ENCODE peak calls at places on chromosomes 11 and 22, in nine cellular contexts. One of them, this sample, is unnamed.

GRCh38 chr11:134388590-134388989 is 23.5 kb downstream of the B3GAT1 start:
- DNase-seq in CD4-positive, alpha-beta T cell: no peak
- DNase-seq in cardiac muscle cell: no peak
- DNase-seq in choroid plexus epithelial cell: no peak
- DNase-seq in bronchial epithelial cell: no peak
- DNase-seq in osteocyte: no peak
- DNase-seq in fibroblast of the aortic adventitia: no peak
- DNase-seq in MM.1S: no peak
- DNase-seq in spleen: no peak
- DNase-seq in this sample: no peak

GRCh38 chr11:43962383-43962969 is 20.0 kb downstream of the C11orf96 start:
- DNase-seq in CD4-positive, alpha-beta T cell: no peak
- DNase-seq in cardiac muscle cell: no peak
- DNase-seq in choroid plexus epithelial cell: peak; percentile 51
- DNase-seq in bronchial epithelial cell: no peak
- DNase-seq in osteocyte: no peak
- DNase-seq in fibroblast of the aortic adventitia: peak; percentile 36
- DNase-seq in MM.1S: no peak
- DNase-seq in spleen: no peak
- DNase-seq in this sample: no peak

GRCh38 chr22:22073769-22074561 is 91.4 kb upstream of the TOP3B start:
- DNase-seq in CD4-positive, alpha-beta T cell: no peak
- DNase-seq in cardiac muscle cell: no peak
- DNase-seq in choroid plexus epithelial cell: no peak
- DNase-seq in bronchial epithelial cell: no peak
- DNase-seq in osteocyte: peak; percentile 64
- DNase-seq in fibroblast of the aortic adventitia: no peak
- DNase-seq in MM.1S: no peak
- DNase-seq in spleen: no peak
- DNase-seq in this sample: no peak

GRCh38 chr22:43182726-43183125 is 4.2 kb downstream of the TTLL12 start:
- DNase-seq in CD4-positive, alpha-beta T cell: no peak
- DNase-seq in cardiac muscle cell: no peak
- DNase-seq in choroid plexus epithelial cell: no peak
- DNase-seq in bronchial epithelial cell: no peak
- DNase-seq in osteocyte: no peak
- DNase-seq in fibroblast of the aortic adventitia: no peak
- DNase-seq in MM.1S: no peak
- DNase-seq in spleen: no peak
- DNase-seq in this sample: peak; percentile 83

GRCh38 chr11:131253142-131253884 is 117.1 kb upstream of the NTM start:
- DNase-seq in CD4-positive, alpha-beta T cell: no peak
- DNase-seq in cardiac muscle cell: no peak
- DNase-seq in choroid plexus epithelial cell: no peak
- DNase-seq in bronchial epithelial cell: no peak
- DNase-seq in osteocyte: no peak
- DNase-seq in fibroblast of the aortic adventitia: peak; percentile 2
- DNase-seq in MM.1S: no peak
- DNase-seq in spleen: no peak
- DNase-seq in this sample: no peak

GRCh38 chr22:31346733-31347250 is 646 bp upstream of the PATZ1 start:
- DNase-seq in CD4-positive, alpha-beta T cell: peak; percentile 49
- DNase-seq in cardiac muscle cell: peak; percentile 72
- DNase-seq in choroid plexus epithelial cell: peak; percentile 54
- DNase-seq in bronchial epithelial cell: no peak
- DNase-seq in osteocyte: no peak
- DNase-seq in fibroblast of the aortic adventitia: peak; percentile 39
- DNase-seq in MM.1S: no peak
- DNase-seq in spleen: peak; percentile 93
- DNase-seq in this sample: no peak

GRCh38 chr11:28636033-28636432 is 527.8 kb downstream of the METTL15 start:
- DNase-seq in CD4-positive, alpha-beta T cell: no peak
- DNase-seq in cardiac muscle cell: no peak
- DNase-seq in choroid plexus epithelial cell: no peak
- DNase-seq in bronchial epithelial cell: no peak
- DNase-seq in osteocyte: no peak
- DNase-seq in fibroblast of the aortic adventitia: no peak
- DNase-seq in MM.1S: no peak
- DNase-seq in spleen: no peak
- DNase-seq in this sample: no peak

GRCh38 chr11:131248588-131248987 is 121.8 kb upstream of the NTM start:
- DNase-seq in CD4-positive, alpha-beta T cell: no peak
- DNase-seq in cardiac muscle cell: no peak
- DNase-seq in choroid plexus epithelial cell: no peak
- DNase-seq in bronchial epithelial cell: no peak
- DNase-seq in osteocyte: no peak
- DNase-seq in fibroblast of the aortic adventitia: no peak
- DNase-seq in MM.1S: no peak
- DNase-seq in spleen: no peak
- DNase-seq in this sample: no peak

GRCh38 chr11:83115551-83115950 is 41.4 kb upstream of the PCF11 start:
- DNase-seq in CD4-positive, alpha-beta T cell: no peak
- DNase-seq in cardiac muscle cell: peak; percentile 69
- DNase-seq in choroid plexus epithelial cell: peak; percentile 20
- DNase-seq in bronchial epithelial cell: no peak
- DNase-seq in osteocyte: no peak
- DNase-seq in fibroblast of the aortic adventitia: no peak
- DNase-seq in MM.1S: no peak
- DNase-seq in spleen: no peak
- DNase-seq in this sample: no peak

DNA sequence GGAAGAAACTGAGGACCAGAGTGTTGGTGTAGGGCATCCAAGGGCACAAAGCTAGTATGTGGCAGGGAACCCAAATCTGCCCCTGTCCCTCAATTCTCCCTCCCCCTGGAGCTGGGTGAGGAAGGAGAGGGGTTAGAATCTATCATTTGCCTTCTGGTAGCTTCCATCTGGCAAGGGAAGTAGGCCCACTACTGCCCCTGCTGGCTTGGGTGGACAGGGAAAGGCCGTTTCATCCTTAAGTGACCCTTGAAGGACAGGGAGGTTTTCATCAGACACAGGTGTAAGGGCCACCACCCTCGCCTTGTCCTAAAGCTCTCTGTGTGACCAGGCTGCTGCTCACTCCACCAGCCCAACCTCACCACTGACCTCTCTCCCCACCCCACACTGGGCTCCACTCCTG is 22.1 kb downstream of the NECTIN1 start:
- DNase-seq in CD4-positive, alpha-beta T cell: no peak
- DNase-seq in cardiac muscle cell: no peak
- DNase-seq in choroid plexus epithelial cell: no peak
- DNase-seq in bronchial epithelial cell: no peak
- DNase-seq in osteocyte: no peak
- DNase-seq in fibroblast of the aortic adventitia: no peak
- DNase-seq in MM.1S: no peak
- DNase-seq in spleen: no peak
- DNase-seq in this sample: no peak
- TF ChIP-seq CTCF in CD4-positive, alpha-beta T cell: no peak
- TF ChIP-seq CTCF in cardiac muscle cell: peak; percentile 31
- TF ChIP-seq CTCF in choroid plexus epithelial cell: peak; percentile 47
- TF ChIP-seq CTCF in bronchial epithelial cell: peak; percentile 57
- TF ChIP-seq CTCF in osteocyte: no peak
- TF ChIP-seq CTCF in fibroblast of the aortic adventitia: no peak
- TF ChIP-seq CTCF in MM.1S: peak; percentile 9
- TF ChIP-seq CTCF in spleen: no peak
- TF ChIP-seq CTCF in this sample: peak; percentile 37

GRCh38 chr11:27229511-27230174 is 133.4 kb downstream of the CCDC34 start:
- DNase-seq in CD4-positive, alpha-beta T cell: no peak
- DNase-seq in cardiac muscle cell: no peak
- DNase-seq in choroid plexus epithelial cell: no peak
- DNase-seq in bronchial epithelial cell: no peak
- DNase-seq in osteocyte: no peak
- DNase-seq in fibroblast of the aortic adventitia: peak; percentile 68
- DNase-seq in MM.1S: no peak
- DNase-seq in spleen: no peak
- DNase-seq in this sample: no peak
- TF ChIP-seq CTCF in CD4-positive, alpha-beta T cell: no peak
- TF ChIP-seq CTCF in cardiac muscle cell: no peak
- TF ChIP-seq CTCF in choroid plexus epithelial cell: no peak
- TF ChIP-seq CTCF in bronchial epithelial cell: no peak
- TF ChIP-seq CTCF in osteocyte: no peak
- TF ChIP-seq CTCF in fibroblast of the aortic adventitia: no peak
- TF ChIP-seq CTCF in MM.1S: no peak
- TF ChIP-seq CTCF in spleen: no peak
- TF ChIP-seq CTCF in this sample: no peak

DNA sequence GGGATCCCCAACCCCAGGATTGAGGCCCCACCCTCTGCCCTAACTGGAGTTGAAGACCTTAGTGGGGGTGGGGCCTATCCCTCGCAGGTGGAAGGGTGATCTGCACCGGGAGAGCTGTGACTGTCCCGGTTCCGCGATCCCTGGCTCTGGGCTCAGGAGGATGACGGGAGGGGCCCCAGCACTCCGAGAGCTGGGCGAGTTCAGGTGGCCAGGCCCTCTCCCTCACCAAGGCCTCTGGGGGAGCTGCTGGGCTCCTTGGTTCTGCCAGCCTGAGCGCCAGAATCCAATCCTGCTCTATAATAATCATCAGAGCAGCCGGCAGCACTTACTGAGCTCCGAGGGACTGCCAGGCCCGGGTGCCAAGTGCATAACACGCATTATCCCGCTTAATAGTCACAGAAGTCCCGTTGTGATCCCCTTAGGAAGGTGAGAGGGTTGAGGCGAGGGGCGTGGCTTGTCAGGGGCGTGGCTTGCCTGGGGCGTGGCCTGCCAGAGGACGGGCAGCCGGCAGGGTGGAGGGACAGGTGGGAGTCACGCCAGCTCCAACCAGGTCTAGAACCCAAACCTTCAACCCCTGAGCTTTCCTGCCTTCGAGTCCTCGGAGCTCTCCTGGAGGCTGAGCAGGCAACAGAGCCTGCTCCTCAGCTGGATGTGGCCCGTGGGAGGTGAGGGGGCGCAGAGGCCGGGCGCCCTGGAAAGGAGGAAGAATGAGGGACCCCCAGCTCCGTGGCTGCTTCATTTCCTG is 7.2 kb upstream of the SYT7 start:
- DNase-seq in CD4-positive, alpha-beta T cell: peak; percentile 72
- DNase-seq in cardiac muscle cell: peak; percentile 33
- DNase-seq in choroid plexus epithelial cell: no peak
- DNase-seq in bronchial epithelial cell: peak; percentile 38
- DNase-seq in osteocyte: no peak
- DNase-seq in fibroblast of the aortic adventitia: no peak
- DNase-seq in MM.1S: no peak
- DNase-seq in spleen: peak; percentile 83
- DNase-seq in this sample: no peak
- TF ChIP-seq CTCF in CD4-positive, alpha-beta T cell: peak; percentile 23
- TF ChIP-seq CTCF in cardiac muscle cell: peak; percentile 31
- TF ChIP-seq CTCF in choroid plexus epithelial cell: peak; percentile 28
- TF ChIP-seq CTCF in bronchial epithelial cell: peak; percentile 46
- TF ChIP-seq CTCF in osteocyte: peak; percentile 26
- TF ChIP-seq CTCF in fibroblast of the aortic adventitia: peak; percentile 51
- TF ChIP-seq CTCF in MM.1S: peak; percentile 19
- TF ChIP-seq CTCF in spleen: no peak
- TF ChIP-seq CTCF in this sample: peak; percentile 64

GRCh38 chr11:18171377-18172000 is 1.1 kb upstream of the MRGPRX4 start:
- DNase-seq in CD4-positive, alpha-beta T cell: no peak
- DNase-seq in cardiac muscle cell: peak; percentile 59
- DNase-seq in choroid plexus epithelial cell: peak; percentile 43
- DNase-seq in bronchial epithelial cell: peak; percentile 31
- DNase-seq in osteocyte: no peak
- DNase-seq in fibroblast of the aortic adventitia: no peak
- DNase-seq in MM.1S: peak; percentile 10
- DNase-seq in spleen: no peak
- DNase-seq in this sample: no peak
- TF ChIP-seq CTCF in CD4-positive, alpha-beta T cell: no peak
- TF ChIP-seq CTCF in cardiac muscle cell: peak; percentile 65
- TF ChIP-seq CTCF in choroid plexus epithelial cell: peak; percentile 74
- TF ChIP-seq CTCF in bronchial epithelial cell: peak; percentile 74
- TF ChIP-seq CTCF in osteocyte: peak; percentile 72
- TF ChIP-seq CTCF in fibroblast of the aortic adventitia: peak; percentile 46
- TF ChIP-seq CTCF in MM.1S: peak; percentile 68
- TF ChIP-seq CTCF in spleen: peak; percentile 51
- TF ChIP-seq CTCF in this sample: peak; percentile 81

GRCh38 chr11:47125083-47125482 is 51.6 kb downstream of the ARFGAP2 start:
- DNase-seq in CD4-positive, alpha-beta T cell: no peak
- DNase-seq in cardiac muscle cell: no peak
- DNase-seq in choroid plexus epithelial cell: no peak
- DNase-seq in bronchial epithelial cell: no peak
- DNase-seq in osteocyte: no peak
- DNase-seq in fibroblast of the aortic adventitia: no peak
- DNase-seq in MM.1S: no peak
- DNase-seq in spleen: no peak
- DNase-seq in this sample: no peak

GRCh38 chr11:47121731-47122130 is 54.9 kb downstream of the ARFGAP2 start:
- DNase-seq in CD4-positive, alpha-beta T cell: no peak
- DNase-seq in cardiac muscle cell: no peak
- DNase-seq in choroid plexus epithelial cell: no peak
- DNase-seq in bronchial epithelial cell: no peak
- DNase-seq in osteocyte: no peak
- DNase-seq in fibroblast of the aortic adventitia: no peak
- DNase-seq in MM.1S: no peak
- DNase-seq in spleen: no peak
- DNase-seq in this sample: no peak

GRCh38 chr11:47121056-47121455 is 55.6 kb downstream of the ARFGAP2 start:
- DNase-seq in CD4-positive, alpha-beta T cell: no peak
- DNase-seq in cardiac muscle cell: no peak
- DNase-seq in choroid plexus epithelial cell: no peak
- DNase-seq in bronchial epithelial cell: no peak
- DNase-seq in osteocyte: no peak
- DNase-seq in fibroblast of the aortic adventitia: no peak
- DNase-seq in MM.1S: no peak
- DNase-seq in spleen: no peak
- DNase-seq in this sample: no peak

GRCh38 chr11:47124675-47125074 is 52.0 kb downstream of the ARFGAP2 start:
- DNase-seq in CD4-positive, alpha-beta T cell: no peak
- DNase-seq in cardiac muscle cell: no peak
- DNase-seq in choroid plexus epithelial cell: no peak
- DNase-seq in bronchial epithelial cell: no peak
- DNase-seq in osteocyte: no peak
- DNase-seq in fibroblast of the aortic adventitia: peak; percentile 43
- DNase-seq in MM.1S: no peak
- DNase-seq in spleen: no peak
- DNase-seq in this sample: no peak

GRCh38 chr11:47123094-47123493 is 53.6 kb downstream of the ARFGAP2 start:
- DNase-seq in CD4-positive, alpha-beta T cell: no peak
- DNase-seq in cardiac muscle cell: no peak
- DNase-seq in choroid plexus epithelial cell: no peak
- DNase-seq in bronchial epithelial cell: no peak
- DNase-seq in osteocyte: no peak
- DNase-seq in fibroblast of the aortic adventitia: peak; percentile 51
- DNase-seq in MM.1S: no peak
- DNase-seq in spleen: no peak
- DNase-seq in this sample: no peak
- TF ChIP-seq CTCF in CD4-positive, alpha-beta T cell: no peak
- TF ChIP-seq CTCF in cardiac muscle cell: no peak
- TF ChIP-seq CTCF in choroid plexus epithelial cell: no peak
- TF ChIP-seq CTCF in bronchial epithelial cell: no peak
- TF ChIP-seq CTCF in osteocyte: no peak
- TF ChIP-seq CTCF in fibroblast of the aortic adventitia: no peak
- TF ChIP-seq CTCF in MM.1S: no peak
- TF ChIP-seq CTCF in spleen: no peak
- TF ChIP-seq CTCF in this sample: no peak

GRCh38 chr11:81497202-81497804 is 1236.4 kb downstream of the FAM181B start:
- DNase-seq in CD4-positive, alpha-beta T cell: no peak
- DNase-seq in cardiac muscle cell: peak; percentile 52
- DNase-seq in choroid plexus epithelial cell: peak; percentile 60
- DNase-seq in bronchial epithelial cell: peak; percentile 38
- DNase-seq in osteocyte: no peak
- DNase-seq in fibroblast of the aortic adventitia: peak; percentile 20
- DNase-seq in MM.1S: peak; percentile 63
- DNase-seq in spleen: no peak
- DNase-seq in this sample: no peak
- TF ChIP-seq CTCF in CD4-positive, alpha-beta T cell: no peak
- TF ChIP-seq CTCF in cardiac muscle cell: peak; percentile 47
- TF ChIP-seq CTCF in choroid plexus epithelial cell: peak; percentile 58
- TF ChIP-seq CTCF in bronchial epithelial cell: peak; percentile 61
- TF ChIP-seq CTCF in osteocyte: peak; percentile 69
- TF ChIP-seq CTCF in fibroblast of the aortic adventitia: peak; percentile 43
- TF ChIP-seq CTCF in MM.1S: peak; percentile 69
- TF ChIP-seq CTCF in spleen: peak; percentile 59
- TF ChIP-seq CTCF in this sample: peak; percentile 85

GRCh38 chr11:50174189-50174588 is 141.5 kb downstream of the OR4C45 start:
- DNase-seq in CD4-positive, alpha-beta T cell: no peak
- DNase-seq in cardiac muscle cell: no peak
- DNase-seq in choroid plexus epithelial cell: peak; percentile 9
- DNase-seq in bronchial epithelial cell: peak; percentile 79
- DNase-seq in osteocyte: no peak
- DNase-seq in fibroblast of the aortic adventitia: peak; percentile 58
- DNase-seq in MM.1S: peak; percentile 39
- DNase-seq in spleen: no peak
- DNase-seq in this sample: no peak
- TF ChIP-seq CTCF in CD4-positive, alpha-beta T cell: no peak
- TF ChIP-seq CTCF in cardiac muscle cell: no peak
- TF ChIP-seq CTCF in choroid plexus epithelial cell: no peak
- TF ChIP-seq CTCF in bronchial epithelial cell: no peak
- TF ChIP-seq CTCF in osteocyte: no peak
- TF ChIP-seq CTCF in fibroblast of the aortic adventitia: no peak
- TF ChIP-seq CTCF in MM.1S: peak; percentile 26
- TF ChIP-seq CTCF in spleen: no peak
- TF ChIP-seq CTCF in this sample: peak; percentile 31

This sample was measured in chondrocyte.